ENCODE peak calls at places on chromosomes 6 and 20, in five cellular contexts. One of them, this sample, is unnamed.

GRCh38 chr6:64012351-64013060 is 376.9 kb downstream of the PHF3 start:
- DNase-seq in kidney: no peak
- DNase-seq in heart left ventricle: no peak
- DNase-seq in tibial artery: no peak
- DNase-seq in prostate gland: no peak
- DNase-seq in this sample: no peak

GRCh38 chr20:12728782-12729181 is 280.0 kb upstream of the SPTLC3 start:
- DNase-seq in kidney: no peak
- DNase-seq in heart left ventricle: no peak
- DNase-seq in tibial artery: no peak
- DNase-seq in prostate gland: no peak
- DNase-seq in this sample: no peak

GRCh38 chr20:51318058-51318960 is 224.2 kb downstream of the NFATC2 start:
- DNase-seq in kidney: no peak
- DNase-seq in heart left ventricle: peak
- DNase-seq in tibial artery: no peak
- DNase-seq in prostate gland: no peak
- DNase-seq in this sample: no peak

GRCh38 chr6:108559884-108560462 is 744 bp upstream of the FOXO3 start:
- DNase-seq in kidney: peak
- DNase-seq in heart left ventricle: peak
- DNase-seq in tibial artery: peak
- DNase-seq in prostate gland: peak
- DNase-seq in this sample: peak

GRCh38 chr6:21935561-21936028 is 342.0 kb downstream of the SOX4 start:
- DNase-seq in kidney: no peak
- DNase-seq in heart left ventricle: no peak
- DNase-seq in tibial artery: no peak
- DNase-seq in prostate gland: no peak
- DNase-seq in this sample: no peak

GRCh38 chr6:15615837-15616236 is 47.0 kb downstream of the DTNBP1 start:
- DNase-seq in kidney: no peak
- DNase-seq in heart left ventricle: no peak
- DNase-seq in tibial artery: no peak
- DNase-seq in prostate gland: no peak
- DNase-seq in this sample: no peak

GRCh38 chr6:116840091-116840490 is 11.2 kb upstream of the GPRC6A start:
- DNase-seq in kidney: no peak
- DNase-seq in heart left ventricle: no peak
- DNase-seq in tibial artery: no peak
- DNase-seq in prostate gland: no peak
- DNase-seq in this sample: no peak

GRCh38 chr6:43120938-43121913 is 45.1 kb downstream of the PTK7 start:
- DNase-seq in kidney: peak
- DNase-seq in heart left ventricle: peak
- DNase-seq in tibial artery: peak
- DNase-seq in prostate gland: no peak
- DNase-seq in this sample: peak

GRCh38 chr6:132067286-132067685 is 116.1 kb upstream of the CCN2 start:
- DNase-seq in kidney: no peak
- DNase-seq in heart left ventricle: no peak
- DNase-seq in tibial artery: no peak
- DNase-seq in prostate gland: no peak
- DNase-seq in this sample: no peak

GRCh38 chr6:117956386-117956785 is 49.3 kb downstream of the SLC35F1 start:
- DNase-seq in kidney: no peak
- DNase-seq in heart left ventricle: no peak
- DNase-seq in tibial artery: no peak
- DNase-seq in prostate gland: no peak
- DNase-seq in this sample: no peak

GRCh38 chr6:139568956-139569538 is 194.6 kb upstream of the CITED2 start:
- DNase-seq in kidney: no peak
- DNase-seq in heart left ventricle: no peak
- DNase-seq in tibial artery: no peak
- DNase-seq in prostate gland: no peak
- DNase-seq in this sample: no peak

GRCh38 chr20:16672299-16672698 is 57.5 kb upstream of the SNRPB2 start:
- DNase-seq in kidney: no peak
- DNase-seq in heart left ventricle: no peak
- DNase-seq in tibial artery: no peak
- DNase-seq in prostate gland: no peak
- DNase-seq in this sample: no peak

GRCh38 chr20:51366155-51366886 is 176.2 kb downstream of the NFATC2 start:
- DNase-seq in kidney: peak
- DNase-seq in heart left ventricle: peak
- DNase-seq in tibial artery: peak
- DNase-seq in prostate gland: no peak
- DNase-seq in this sample: no peak

GRCh38 chr6:166767191-166767590 is 140.1 kb upstream of the RPS6KA2 start:
- DNase-seq in kidney: no peak
- DNase-seq in heart left ventricle: no peak
- DNase-seq in tibial artery: no peak
- DNase-seq in prostate gland: no peak
- DNase-seq in this sample: no peak

GRCh38 chr6:17705428-17705777 is 1.3 kb downstream of the NUP153 start:
- DNase-seq in kidney: no peak
- DNase-seq in heart left ventricle: peak
- DNase-seq in tibial artery: peak
- DNase-seq in prostate gland: peak
- DNase-seq in this sample: peak

GRCh38 chr6:42784739-42785498 is 3.1 kb downstream of the BICRAL start:
- DNase-seq in kidney: no peak
- DNase-seq in heart left ventricle: no peak
- DNase-seq in tibial artery: no peak
- DNase-seq in prostate gland: no peak
- DNase-seq in this sample: peak

GRCh38 chr20:47095690-47096089 is 201.0 kb downstream of the EYA2 start:
- DNase-seq in kidney: no peak
- DNase-seq in heart left ventricle: no peak
- DNase-seq in tibial artery: no peak
- DNase-seq in prostate gland: no peak
- DNase-seq in this sample: no peak

GRCh38 chr20:47089151-47089550 is 194.5 kb downstream of the EYA2 start:
- DNase-seq in kidney: no peak
- DNase-seq in heart left ventricle: no peak
- DNase-seq in tibial artery: no peak
- DNase-seq in prostate gland: no peak
- DNase-seq in this sample: no peak

GRCh38 chr20:47097691-47098622 is 203.3 kb downstream of the EYA2 start:
- DNase-seq in kidney: no peak
- DNase-seq in heart left ventricle: no peak
- DNase-seq in tibial artery: no peak
- DNase-seq in prostate gland: no peak
- DNase-seq in this sample: no peak

GRCh38 chr20:47090835-47091234 is 196.2 kb downstream of the EYA2 start:
- DNase-seq in kidney: no peak
- DNase-seq in heart left ventricle: no peak
- DNase-seq in tibial artery: no peak
- DNase-seq in prostate gland: no peak
- DNase-seq in this sample: no peak

GRCh38 chr20:47093567-47093966 is 198.9 kb downstream of the EYA2 start:
- DNase-seq in kidney: no peak
- DNase-seq in heart left ventricle: no peak
- DNase-seq in tibial artery: no peak
- DNase-seq in prostate gland: no peak
- DNase-seq in this sample: no peak
- H3K27ac ChIP-seq in kidney: no peak
- H3K27ac ChIP-seq in heart left ventricle: no peak
- H3K27ac ChIP-seq in tibial artery: no peak
- H3K27ac ChIP-seq in prostate gland: no peak
- H3K27ac ChIP-seq in this sample: no peak

GRCh38 chr20:46698788-46699187 is 9.5 kb upstream of the TP53RK start:
- DNase-seq in kidney: no peak
- DNase-seq in heart left ventricle: no peak
- DNase-seq in tibial artery: no peak
- DNase-seq in prostate gland: no peak
- DNase-seq in this sample: no peak
- TF ChIP-seq CTCF in kidney: no peak
- TF ChIP-seq CTCF in heart left ventricle: no peak
- TF ChIP-seq CTCF in tibial artery: no peak
- TF ChIP-seq CTCF in prostate gland: no peak
- TF ChIP-seq CTCF in this sample: no peak

GRCh38 chr6:31558631-31559500 is 11.5 kb downstream of the NFKBIL1 start:
- DNase-seq in kidney: peak
- DNase-seq in heart left ventricle: peak
- DNase-seq in tibial artery: peak
- DNase-seq in prostate gland: no peak
- DNase-seq in this sample: no peak
- H3K27ac ChIP-seq in kidney: peak
- H3K27ac ChIP-seq in heart left ventricle: peak
- H3K27ac ChIP-seq in tibial artery: no peak
- H3K27ac ChIP-seq in prostate gland: no peak
- H3K27ac ChIP-seq in this sample: peak

GRCh38 chr20:61951695-61952533 is 113.8 kb downstream of the TAF4 start:
- DNase-seq in kidney: peak
- DNase-seq in heart left ventricle: peak
- DNase-seq in tibial artery: no peak
- DNase-seq in prostate gland: no peak
- DNase-seq in this sample: peak

GRCh38 chr20:61948586-61949362 is 116.9 kb downstream of the TAF4 start:
- DNase-seq in kidney: peak
- DNase-seq in heart left ventricle: no peak
- DNase-seq in tibial artery: no peak
- DNase-seq in prostate gland: no peak
- DNase-seq in this sample: no peak

GRCh38 chr20:61950631-61951010 is 115.1 kb downstream of the TAF4 start:
- DNase-seq in kidney: peak
- DNase-seq in heart left ventricle: no peak
- DNase-seq in tibial artery: no peak
- DNase-seq in prostate gland: no peak
- DNase-seq in this sample: no peak

GRCh38 chr20:61949714-61950630 is 115.7 kb downstream of the TAF4 start:
- DNase-seq in kidney: peak
- DNase-seq in heart left ventricle: peak
- DNase-seq in tibial artery: no peak
- DNase-seq in prostate gland: no peak
- DNase-seq in this sample: peak

GRCh38 chr20:61949363-61949713 is 116.3 kb downstream of the TAF4 start:
- DNase-seq in kidney: peak
- DNase-seq in heart left ventricle: peak
- DNase-seq in tibial artery: no peak
- DNase-seq in prostate gland: no peak
- DNase-seq in this sample: no peak
- TF ChIP-seq CTCF in kidney: no peak
- TF ChIP-seq CTCF in heart left ventricle: no peak
- TF ChIP-seq CTCF in tibial artery: no peak
- TF ChIP-seq CTCF in prostate gland: no peak
- TF ChIP-seq CTCF in this sample: no peak

DNA sequence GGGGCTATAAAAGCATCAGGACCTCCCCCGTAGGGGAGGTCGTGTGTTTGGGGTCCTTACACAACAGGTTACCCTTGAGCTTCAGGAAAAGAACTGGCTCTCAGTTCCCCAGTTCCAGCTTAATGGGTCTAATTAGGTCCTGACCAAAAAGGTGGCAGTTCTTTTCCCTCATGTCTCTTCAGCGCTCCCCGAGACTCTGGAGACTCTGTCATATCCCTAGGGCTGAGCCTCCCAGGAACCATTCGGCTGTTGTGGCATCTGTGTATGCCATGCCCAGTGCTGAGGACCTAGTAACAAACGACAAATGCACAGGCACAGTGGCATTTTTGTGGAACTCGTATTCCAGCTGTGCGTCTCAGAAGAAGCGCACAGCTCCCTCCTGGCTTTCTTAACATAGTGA is 14.6 kb downstream of the PRDM1 start:
- DNase-seq in kidney: no peak
- DNase-seq in heart left ventricle: no peak
- DNase-seq in tibial artery: no peak
- DNase-seq in prostate gland: no peak
- DNase-seq in this sample: no peak
- H3K27ac ChIP-seq in kidney: no peak
- H3K27ac ChIP-seq in heart left ventricle: no peak
- H3K27ac ChIP-seq in tibial artery: no peak
- H3K27ac ChIP-seq in prostate gland: no peak
- H3K27ac ChIP-seq in this sample: no peak